ENCODE peak calls at places on chromosome 15, in nine cellular contexts. L is SK-N-SH, M is GM23338, A is neural progenitor cell, X is OCI-LY7, I is GM23248, Z is hepatocyte, G is PC-3, V is MM.1S. D is an unnamed sample.

GRCh38 chr15:68183886-68184285 is 21.2 kb downstream of the CALML4 start:
- DNase-seq in L (no peak), M (no peak), A (no peak), X (no peak), I (peak; percentile 40), Z (no peak), G (no peak), V (no peak), D (no peak)

GRCh38 chr15:45638641-45639040 is 3.8 kb downstream of the SQOR start:
- DNase-seq in L (no peak), M (no peak), A (no peak), X (no peak), I (no peak), Z (no peak), G (peak; percentile 20), V (no peak), D (no peak)

GRCh38 chr15:29925227-29926082 is 103.2 kb upstream of the TJP1 start:
- DNase-seq in L (peak; percentile 79), M (peak; percentile 93), A (peak; percentile 86), X (peak; percentile 41), I (peak; percentile 80), Z (peak; percentile 87), G (peak; percentile 97), V (peak; percentile 11), D (peak; percentile 71)

GRCh38 chr15:56058986-56059385 is 65.6 kb upstream of the NEDD4 start:
- DNase-seq in L (no peak), M (no peak), A (no peak), X (no peak), I (no peak), Z (peak; percentile 38), G (no peak), V (no peak), D (no peak)

GRCh38 chr15:95325763-95326688 is 1004.5 kb upstream of the NR2F2 start:
- DNase-seq in L (no peak), M (no peak), A (no peak), X (no peak), I (no peak), Z (no peak), G (peak; percentile 59), V (no peak), D (no peak)

GRCh38 chr15:90599639-90600038 is 69.9 kb downstream of the CRTC3 start:
- DNase-seq in L (no peak), M (no peak), A (no peak), X (no peak), I (no peak), Z (no peak), G (no peak), V (no peak), D (no peak)

GRCh38 chr15:51227967-51228783 is 110.2 kb downstream of the CYP19A1 start:
- DNase-seq in L (no peak), M (peak; percentile 42), A (no peak), X (no peak), I (peak; percentile 96), Z (peak; percentile 23), G (peak; percentile 52), V (peak; percentile 81), D (peak; percentile 54)

GRCh38 chr15:78950906-78951840 is 6.3 kb upstream of the CTSH start:
- DNase-seq in L (no peak), M (no peak), A (no peak), X (peak; percentile 47), I (peak; percentile 55), Z (peak; percentile 54), G (peak; percentile 60), V (no peak), D (no peak)

GRCh38 chr15:93296786-93297500 is 207.9 kb upstream of the RGMA start:
- DNase-seq in L (no peak), M (no peak), A (no peak), X (no peak), I (no peak), Z (no peak), G (no peak), V (no peak), D (no peak)

GRCh38 chr15:36912311-36912712 is 188.0 kb downstream of the MEIS2 start:
- DNase-seq in L (no peak), M (no peak), A (no peak), X (no peak), I (peak; percentile 20), Z (no peak), G (no peak), V (no peak), D (no peak)

GRCh38 chr15:47991376-47991775 is 129.4 kb upstream of the SLC24A5 start:
- DNase-seq in L (no peak), M (no peak), A (no peak), X (no peak), I (peak; percentile 27), Z (no peak), G (no peak), V (no peak), D (no peak)

GRCh38 chr15:42401544-42402478 is 42.5 kb downstream of the CAPN3 start:
- DNase-seq in L (no peak), M (no peak), A (no peak), X (no peak), I (no peak), Z (no peak), G (no peak), V (no peak), D (peak; percentile 72)

GRCh38 chr15:95839367-95839782 is 491.1 kb upstream of the NR2F2 start:
- DNase-seq in L (no peak), M (no peak), A (no peak), X (no peak), I (no peak), Z (no peak), G (no peak), V (peak; percentile 85), D (no peak)

GRCh38 chr15:50353999-50354837 is 780 bp downstream of the GABPB1 start:
- DNase-seq in L (peak; percentile 63), M (peak; percentile 55), A (peak; percentile 70), X (peak; percentile 74), I (peak; percentile 87), Z (peak; percentile 74), G (peak; percentile 77), V (peak; percentile 85), D (peak; percentile 19)

GRCh38 chr15:92069308-92070244 is 216.1 kb downstream of the SLCO3A1 start:
- DNase-seq in L (no peak), M (no peak), A (no peak), X (no peak), I (peak; percentile 90), Z (peak; percentile 48), G (peak; percentile 74), V (no peak), D (peak; percentile 39)
- TF ChIP-seq EZH2phosphoT487 in L (no peak), M (no peak), A (no peak), X (no peak), I (no peak), Z (no peak), G (no peak), V (no peak), D (no peak)

GRCh38 chr15:62492900-62493299 is 327.8 kb upstream of the C2CD4B start:
- DNase-seq in L (peak; percentile 44), M (no peak), A (no peak), X (no peak), I (no peak), Z (no peak), G (no peak), V (no peak), D (no peak)

GRCh38 chr15:62494144-62494543 is 329.1 kb upstream of the C2CD4B start:
- DNase-seq in L (peak; percentile 31), M (no peak), A (peak; percentile 48), X (no peak), I (no peak), Z (no peak), G (no peak), V (no peak), D (no peak)

GRCh38 chr15:62497356-62497755 is 332.3 kb upstream of the C2CD4B start:
- DNase-seq in L (no peak), M (no peak), A (no peak), X (no peak), I (peak; percentile 62), Z (no peak), G (no peak), V (no peak), D (no peak)

GRCh38 chr15:62498711-62499110 is 333.6 kb upstream of the C2CD4B start:
- DNase-seq in L (no peak), M (no peak), A (no peak), X (no peak), I (no peak), Z (no peak), G (no peak), V (no peak), D (no peak)

GRCh38 chr15:62495670-62496328 is 330.7 kb upstream of the C2CD4B start:
- DNase-seq in L (peak; percentile 49), M (no peak), A (no peak), X (no peak), I (peak; percentile 97), Z (peak; percentile 68), G (no peak), V (no peak), D (no peak)
- TF ChIP-seq EZH2phosphoT487 in L (no peak), M (no peak), A (no peak), X (no peak), I (no peak), Z (no peak), G (no peak), V (no peak), D (no peak)

GRCh38 chr15:39184701-39185390 is 396.0 kb upstream of the THBS1 start:
- DNase-seq in L (no peak), M (no peak), A (no peak), X (no peak), I (peak; percentile 66), Z (no peak), G (peak; percentile 94), V (no peak), D (no peak)

GRCh38 chr15:39192376-39192775 is 388.5 kb upstream of the THBS1 start:
- DNase-seq in L (no peak), M (no peak), A (no peak), X (no peak), I (no peak), Z (no peak), G (no peak), V (no peak), D (no peak)

GRCh38 chr15:39191871-39192281 is 389.0 kb upstream of the THBS1 start:
- DNase-seq in L (no peak), M (no peak), A (no peak), X (no peak), I (peak; percentile 66), Z (no peak), G (peak; percentile 88), V (no peak), D (no peak)

GRCh38 chr15:39188930-39189329 is 391.9 kb upstream of the THBS1 start:
- DNase-seq in L (no peak), M (no peak), A (no peak), X (no peak), I (peak; percentile 92), Z (peak; percentile 24), G (peak; percentile 97), V (no peak), D (peak; percentile 44)

DNA sequence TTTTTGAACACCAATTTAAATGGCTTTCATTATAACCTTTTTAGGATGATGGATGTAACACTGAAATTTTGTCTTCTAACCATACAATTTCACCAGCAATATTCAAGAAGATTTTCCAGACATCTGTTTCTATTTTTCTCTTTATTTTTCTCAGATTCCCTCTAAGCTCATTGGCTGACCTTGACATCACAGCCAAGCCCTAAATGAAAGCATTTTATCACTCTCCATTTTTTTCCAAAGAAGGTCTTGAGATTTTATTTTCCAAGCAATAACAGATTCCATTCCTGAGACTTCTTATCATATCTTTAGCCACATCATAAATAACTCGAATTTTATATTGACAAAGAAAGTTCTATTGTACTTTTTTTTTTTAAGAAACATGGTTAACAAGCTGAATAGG is 392.6 kb upstream of the THBS1 start:
- DNase-seq in L (no peak), M (no peak), A (no peak), X (no peak), I (no peak), Z (no peak), G (no peak), V (no peak), D (no peak)
- TF ChIP-seq EZH2phosphoT487 in L (no peak), M (no peak), A (no peak), X (no peak), I (no peak), Z (no peak), G (no peak), V (no peak), D (no peak)

GRCh38 chr15:27418729-27419128 is 447.7 kb downstream of the GABRG3 start:
- DNase-seq in L (peak; percentile 30), M (peak; percentile 78), A (peak; percentile 88), X (peak; percentile 3), I (peak; percentile 3), Z (peak; percentile 47), G (no peak), V (peak; percentile 48), D (no peak)
- TF ChIP-seq EZH2phosphoT487 in L (no peak), M (no peak), A (no peak), X (no peak), I (no peak), Z (no peak), G (no peak), V (no peak), D (no peak)

D was measured in HCT116.